ENCODE peak calls at places on chromosomes 16 and 17, in four cellular contexts. One of them, this sample, is unnamed.

GRCh38 chr17:50352693-50353599 is 7.0 kb downstream of the XYLT2 start:
- DNase-seq in foreskin keratinocyte: no peak
- DNase-seq in heart left ventricle: no peak
- DNase-seq in lower leg skin: no peak
- DNase-seq in this sample: no peak

GRCh38 chr16:27222499-27223225 is 19.3 kb downstream of the KDM8 start:
- DNase-seq in lower leg skin: peak; percentile 55
- DNase-seq in foreskin keratinocyte: no peak
- DNase-seq in heart left ventricle: peak; percentile 82
- DNase-seq in this sample: no peak

GRCh38 chr17:48174833-48175232 is 67.3 kb downstream of the SNX11 start:
- DNase-seq in heart left ventricle: no peak
- DNase-seq in lower leg skin: no peak
- DNase-seq in foreskin keratinocyte: no peak
- DNase-seq in this sample: no peak

GRCh38 chr17:40176409-40177110 is 710 bp upstream of the RAPGEFL1 start:
- DNase-seq in heart left ventricle: no peak
- DNase-seq in lower leg skin: peak; percentile 75
- DNase-seq in foreskin keratinocyte: peak; percentile 73
- DNase-seq in this sample: no peak

GRCh38 chr17:61406871-61407210 is 7.2 kb downstream of the TBX2 start:
- DNase-seq in heart left ventricle: no peak
- DNase-seq in foreskin keratinocyte: no peak
- DNase-seq in lower leg skin: no peak
- DNase-seq in this sample: no peak

GRCh38 chr16:9706217-9706616 is 476.0 kb downstream of the GRIN2A start:
- DNase-seq in lower leg skin: no peak
- DNase-seq in heart left ventricle: no peak
- DNase-seq in foreskin keratinocyte: no peak
- DNase-seq in this sample: no peak

GRCh38 chr17:57945999-57946797 is 9.0 kb downstream of the CUEDC1 start:
- DNase-seq in heart left ventricle: peak; percentile 8
- DNase-seq in foreskin keratinocyte: peak; percentile 82
- DNase-seq in lower leg skin: no peak
- DNase-seq in this sample: no peak

GRCh38 chr16:25426829-25427228 is 169.2 kb upstream of the ZKSCAN2 start:
- DNase-seq in lower leg skin: no peak
- DNase-seq in heart left ventricle: no peak
- DNase-seq in foreskin keratinocyte: no peak
- DNase-seq in this sample: no peak

GRCh38 chr17:17535957-17536356 is 39.8 kb upstream of the RASD1 start:
- DNase-seq in heart left ventricle: peak; percentile 94
- DNase-seq in lower leg skin: no peak
- DNase-seq in foreskin keratinocyte: no peak
- DNase-seq in this sample: no peak

GRCh38 chr16:2532494-2533141 is 1.4 kb upstream of the CEMP1 start:
- DNase-seq in foreskin keratinocyte: peak; percentile 37
- DNase-seq in heart left ventricle: peak; percentile 65
- DNase-seq in lower leg skin: peak; percentile 85
- DNase-seq in this sample: peak; percentile 60

GRCh38 chr17:81494984-81495383 is 17.6 kb downstream of the ACTG1 start:
- DNase-seq in heart left ventricle: no peak
- DNase-seq in foreskin keratinocyte: no peak
- DNase-seq in lower leg skin: no peak
- DNase-seq in this sample: no peak

GRCh38 chr17:7997186-7997585 is 5.2 kb upstream of the GUCY2D start:
- DNase-seq in lower leg skin: no peak
- DNase-seq in heart left ventricle: peak; percentile 69
- DNase-seq in foreskin keratinocyte: no peak
- DNase-seq in this sample: no peak

GRCh38 chr16:79264237-79265104 is 336.1 kb downstream of the MAF start:
- DNase-seq in foreskin keratinocyte: no peak
- DNase-seq in heart left ventricle: no peak
- DNase-seq in lower leg skin: no peak
- DNase-seq in this sample: no peak

GRCh38 chr17:4858880-4859260 is 25.7 kb downstream of the MINK1 start:
- DNase-seq in foreskin keratinocyte: peak; percentile 82
- DNase-seq in lower leg skin: peak; percentile 68
- DNase-seq in heart left ventricle: peak; percentile 80
- DNase-seq in this sample: no peak

GRCh38 chr17:74842599-74843351 is 16.9 kb downstream of the GRIN2C start:
- DNase-seq in lower leg skin: no peak
- DNase-seq in foreskin keratinocyte: no peak
- DNase-seq in heart left ventricle: peak; percentile 89
- DNase-seq in this sample: no peak

GRCh38 chr17:17073627-17074521 is 31.6 kb downstream of the MPRIP start:
- DNase-seq in foreskin keratinocyte: no peak
- DNase-seq in heart left ventricle: peak; percentile 48
- DNase-seq in lower leg skin: no peak
- DNase-seq in this sample: no peak

GRCh38 chr17:3813171-3813570 is 12.2 kb upstream of the ITGAE start:
- DNase-seq in lower leg skin: no peak
- DNase-seq in heart left ventricle: no peak
- DNase-seq in foreskin keratinocyte: no peak
- DNase-seq in this sample: no peak

GRCh38 chr17:38967290-38967738 is at the start of gene FBXO47:
- DNase-seq in lower leg skin: peak; percentile 91
- DNase-seq in heart left ventricle: peak; percentile 97
- DNase-seq in foreskin keratinocyte: peak; percentile 46
- DNase-seq in this sample: peak; percentile 64

GRCh38 chr16:8583712-8584111 is 6.6 kb downstream of the TMEM114 start:
- DNase-seq in foreskin keratinocyte: no peak
- DNase-seq in heart left ventricle: no peak
- DNase-seq in lower leg skin: no peak
- DNase-seq in this sample: no peak

GRCh38 chr17:4786111-4786491 is at the start of gene VMO1:
- DNase-seq in foreskin keratinocyte: no peak
- DNase-seq in lower leg skin: no peak
- DNase-seq in heart left ventricle: no peak
- DNase-seq in this sample: no peak

GRCh38 chr17:41939044-41939695 is 8.8 kb downstream of the ODAD4 start:
- DNase-seq in foreskin keratinocyte: no peak
- DNase-seq in heart left ventricle: no peak
- DNase-seq in lower leg skin: no peak
- DNase-seq in this sample: no peak

GRCh38 chr17:17480593-17481148 is 3.9 kb downstream of the MED9 start:
- DNase-seq in lower leg skin: no peak
- DNase-seq in foreskin keratinocyte: peak; percentile 82
- DNase-seq in heart left ventricle: no peak
- DNase-seq in this sample: no peak

GRCh38 chr16:72066747-72067146 is 3.7 kb downstream of the HPR start:
- DNase-seq in lower leg skin: no peak
- DNase-seq in foreskin keratinocyte: no peak
- DNase-seq in heart left ventricle: no peak
- DNase-seq in this sample: no peak

GRCh38 chr17:5585814-5586558 is 1.7 kb upstream of the NLRP1 start:
- DNase-seq in heart left ventricle: no peak
- DNase-seq in foreskin keratinocyte: peak; percentile 32
- DNase-seq in lower leg skin: no peak
- DNase-seq in this sample: no peak

GRCh38 chr17:61551255-61551742 is 39.7 kb downstream of the NACA2 start:
- DNase-seq in lower leg skin: no peak
- DNase-seq in foreskin keratinocyte: no peak
- DNase-seq in heart left ventricle: no peak
- DNase-seq in this sample: no peak

GRCh38 chr16:87263418-87264052 is 53.7 kb downstream of the C16orf95 start:
- DNase-seq in foreskin keratinocyte: no peak
- DNase-seq in heart left ventricle: no peak
- DNase-seq in lower leg skin: no peak
- DNase-seq in this sample: no peak

GRCh38 chr16:56662357-56663354 is 4.9 kb downstream of the MT1F start:
- DNase-seq in lower leg skin: no peak
- DNase-seq in heart left ventricle: no peak
- DNase-seq in foreskin keratinocyte: no peak
- DNase-seq in this sample: no peak

GRCh38 chr17:12859520-12859919 is 70.2 kb downstream of the ARHGAP44 start:
- DNase-seq in heart left ventricle: no peak
- DNase-seq in foreskin keratinocyte: no peak
- DNase-seq in lower leg skin: no peak
- DNase-seq in this sample: no peak
- TF ChIP-seq CTCF in heart left ventricle: no peak
- TF ChIP-seq CTCF in foreskin keratinocyte: no peak
- TF ChIP-seq CTCF in lower leg skin: no peak
- TF ChIP-seq CTCF in this sample: no peak

GRCh38 chr17:12342609-12343248 is 322.1 kb downstream of the MAP2K4 start:
- DNase-seq in heart left ventricle: no peak
- DNase-seq in lower leg skin: no peak
- DNase-seq in foreskin keratinocyte: no peak
- DNase-seq in this sample: no peak
- TF ChIP-seq CTCF in heart left ventricle: peak; percentile 9
- TF ChIP-seq CTCF in lower leg skin: no peak
- TF ChIP-seq CTCF in foreskin keratinocyte: peak; percentile 22
- TF ChIP-seq CTCF in this sample: no peak

DNA sequence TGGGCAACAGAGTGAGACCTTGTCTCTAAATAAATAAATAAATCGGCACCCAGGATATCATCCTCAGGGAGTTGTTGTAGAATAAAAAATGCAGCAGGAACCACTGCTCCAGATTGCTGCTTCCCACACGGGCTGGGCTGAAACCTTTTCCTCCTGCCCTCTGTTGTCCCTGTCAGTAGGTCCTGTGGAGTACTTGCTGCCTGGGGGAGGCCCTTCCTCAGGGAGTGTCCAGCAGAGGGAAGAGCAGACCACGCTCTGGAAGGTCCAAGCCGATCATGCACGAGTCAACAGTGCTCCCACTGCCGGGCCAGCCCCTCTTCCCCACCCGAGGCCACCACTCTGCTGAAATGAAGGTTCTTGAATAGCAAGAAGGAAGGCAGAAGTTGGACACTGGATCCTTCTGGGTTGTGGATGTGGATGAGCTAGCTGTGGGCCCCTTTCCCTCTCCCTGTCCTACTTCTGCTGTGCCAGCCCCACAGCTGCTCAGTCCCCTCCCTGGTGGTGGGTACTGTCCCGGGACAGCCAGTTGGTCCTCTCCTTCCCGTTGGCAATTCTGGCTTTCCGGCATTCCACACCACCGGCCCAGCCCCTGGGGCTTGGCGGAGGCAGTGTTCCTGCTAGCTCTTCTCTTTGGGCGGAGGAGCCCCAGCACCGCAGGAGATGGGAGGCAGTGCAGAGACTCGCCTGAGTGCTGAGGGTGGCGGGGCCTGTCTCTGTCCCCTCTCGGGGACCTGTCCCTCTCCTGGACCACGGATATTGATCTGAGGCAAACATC is 10.8 kb downstream of the CDK5R1 start:
- DNase-seq in foreskin keratinocyte: no peak
- DNase-seq in lower leg skin: no peak
- DNase-seq in heart left ventricle: peak; percentile 21
- DNase-seq in this sample: no peak
- TF ChIP-seq CTCF in foreskin keratinocyte: peak; percentile 53
- TF ChIP-seq CTCF in lower leg skin: no peak
- TF ChIP-seq CTCF in heart left ventricle: no peak
- TF ChIP-seq CTCF in this sample: no peak

DNA sequence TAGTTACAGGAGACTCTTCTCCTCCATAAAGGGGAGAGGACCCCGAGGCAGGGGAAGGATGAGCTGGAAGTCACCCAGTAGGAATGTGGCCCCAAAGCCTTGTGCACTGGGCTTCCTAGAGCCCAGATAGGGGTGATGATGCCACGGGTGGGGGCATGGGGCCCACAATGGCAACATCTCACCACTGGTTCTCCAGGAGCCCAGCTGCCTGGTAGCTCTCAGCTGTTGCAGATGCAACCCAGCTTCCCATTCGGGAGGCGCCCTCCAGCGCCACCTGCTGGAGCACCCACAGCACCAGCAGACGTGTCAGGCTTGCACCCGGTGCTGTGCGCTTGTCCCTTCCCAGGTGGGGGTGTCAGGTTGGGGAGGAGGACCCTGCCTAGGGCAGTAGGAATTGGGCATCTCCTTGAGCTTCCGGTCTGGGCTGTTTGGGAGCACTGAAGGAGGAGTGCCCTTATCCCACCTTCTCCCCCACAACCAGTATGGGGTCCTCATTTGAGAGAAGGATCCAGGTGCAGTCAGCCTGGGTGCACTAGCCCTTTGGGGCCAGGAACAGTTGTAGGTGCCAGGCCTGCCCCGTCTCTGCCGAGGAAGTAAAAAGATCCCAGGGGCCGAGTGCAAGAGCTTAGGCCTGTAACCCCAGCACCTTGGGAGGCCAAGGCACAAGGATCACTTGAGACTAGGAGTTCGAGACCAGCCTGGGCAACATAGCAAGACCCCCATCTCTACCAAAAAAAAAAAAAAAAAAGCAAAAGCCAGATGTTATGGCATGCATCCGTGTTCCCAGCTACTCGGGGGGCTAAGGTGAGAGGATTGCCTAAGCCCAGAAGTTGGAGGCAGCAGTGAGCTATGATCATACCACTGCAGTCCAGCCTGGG is 14.4 kb downstream of the CDIPT start:
- DNase-seq in heart left ventricle: peak; percentile 85
- DNase-seq in foreskin keratinocyte: no peak
- DNase-seq in lower leg skin: peak; percentile 36
- DNase-seq in this sample: peak; percentile 60
- TF ChIP-seq CTCF in heart left ventricle: peak; percentile 83
- TF ChIP-seq CTCF in foreskin keratinocyte: peak; percentile 84
- TF ChIP-seq CTCF in lower leg skin: peak; percentile 77
- TF ChIP-seq CTCF in this sample: peak; percentile 52

GRCh38 chr17:65916425-65916824 is 275.5 kb downstream of the CEP112 start:
- DNase-seq in foreskin keratinocyte: no peak
- DNase-seq in lower leg skin: no peak
- DNase-seq in heart left ventricle: no peak
- DNase-seq in this sample: no peak

GRCh38 chr17:65918450-65918849 is 273.5 kb downstream of the CEP112 start:
- DNase-seq in heart left ventricle: no peak
- DNase-seq in foreskin keratinocyte: no peak
- DNase-seq in lower leg skin: no peak
- DNase-seq in this sample: no peak

GRCh38 chr17:65917560-65917959 is 274.4 kb downstream of the CEP112 start:
- DNase-seq in lower leg skin: no peak
- DNase-seq in foreskin keratinocyte: no peak
- DNase-seq in heart left ventricle: no peak
- DNase-seq in this sample: no peak

GRCh38 chr17:65920996-65921395 is 270.9 kb downstream of the CEP112 start:
- DNase-seq in foreskin keratinocyte: no peak
- DNase-seq in lower leg skin: no peak
- DNase-seq in heart left ventricle: no peak
- DNase-seq in this sample: no peak

DNA sequence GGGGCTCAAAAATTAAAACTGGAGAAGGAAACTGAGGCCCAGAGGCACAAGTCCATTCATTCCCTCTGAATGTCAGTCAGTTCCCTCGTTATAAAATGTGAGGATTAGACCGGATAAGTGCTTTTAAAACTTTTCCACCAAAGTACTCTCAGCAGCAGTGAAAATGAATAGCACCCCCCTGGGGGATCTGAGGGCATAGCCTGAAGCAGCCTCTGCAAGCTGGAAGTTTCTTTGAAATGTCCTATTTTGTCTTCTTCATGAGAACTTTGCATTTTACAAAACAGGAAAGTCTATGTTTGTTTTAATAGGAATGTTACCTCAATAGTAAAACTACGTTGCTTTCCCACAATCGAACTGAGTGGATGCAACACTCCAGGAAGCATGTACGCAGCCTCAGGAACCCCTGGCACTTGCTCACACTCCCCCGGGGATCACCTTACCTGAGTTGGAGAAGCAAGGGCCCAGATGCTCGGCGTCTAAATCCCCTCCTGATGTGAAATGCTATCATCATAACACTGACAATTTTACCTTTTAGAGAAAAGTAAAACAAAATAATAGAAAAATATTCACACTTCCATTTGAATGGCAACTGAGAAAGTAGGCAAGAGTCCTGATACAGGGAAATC is 272.9 kb downstream of the CEP112 start:
- DNase-seq in lower leg skin: no peak
- DNase-seq in heart left ventricle: no peak
- DNase-seq in foreskin keratinocyte: no peak
- DNase-seq in this sample: no peak
- TF ChIP-seq CTCF in lower leg skin: no peak
- TF ChIP-seq CTCF in heart left ventricle: peak; percentile 21
- TF ChIP-seq CTCF in foreskin keratinocyte: no peak
- TF ChIP-seq CTCF in this sample: no peak